ENCODE peak calls at places on chromosomes 5 and 9, in ten cellular contexts. S is KBM-7; M is CD4-positive, alpha-beta memory T cell; J is stimulated activated naive CD8-positive, alpha-beta T cell treated with anti-CD3 and anti-CD28 coated beads, Interleukin-15, Interleukin-2, amounts not matched to agents 100 U/mL and 50 U/mL, for 24 hours; R is stimulated activated CD8-positive, alpha-beta memory T cell treated with anti-CD3 and anti-CD28 coated beads, Interleukin-7, amount 100 ng/mL, for 48 hours; F is Right ventricle myocardium inferior; V is NCI-H524; K is fibroblast of pulmonary artery; H is aorta; Z is AG04450. Y is an unnamed sample.

GRCh38 chr9:26261503-26262330 is 583.5 kb upstream of the TUSC1 start:
- DNase-seq in J (no peak), F (no peak), Z (peak; percentile 43), R (no peak), M (no peak), K (peak; percentile 82), H (no peak), V (no peak), S (no peak), Y (no peak)

GRCh38 chr9:100449420-100449819 is 22.5 kb downstream of the MSANTD3 start:
- DNase-seq in F (no peak), K (no peak), R (no peak), J (no peak), Z (no peak), S (no peak), V (no peak), H (no peak), M (no peak), Y (no peak)

GRCh38 chr9:131203438-131204219 is 72.7 kb downstream of the FAM78A start:
- DNase-seq in K (no peak), H (no peak), R (no peak), S (no peak), V (peak; percentile 33), Z (no peak), F (no peak), M (no peak), J (no peak), Y (no peak)

GRCh38 chr5:95720094-95720793 is 10.9 kb upstream of the RHOBTB3 start:
- DNase-seq in H (no peak), S (no peak), K (no peak), R (no peak), F (no peak), M (no peak), Z (no peak), J (no peak), V (no peak), Y (no peak)

GRCh38 chr9:136625101-136626065 is 37.3 kb upstream of the EGFL7 start:
- DNase-seq in Z (no peak), M (no peak), R (no peak), J (no peak), F (peak; percentile 91), K (peak; percentile 88), S (peak; percentile 46), V (peak; percentile 55), H (peak; percentile 88), Y (no peak)

GRCh38 chr9:135516132-135516860 is 4.9 kb upstream of the LCN1 start:
- DNase-seq in H (no peak), V (no peak), K (no peak), S (no peak), F (no peak), Z (no peak), M (no peak), R (no peak), J (no peak), Y (no peak)

GRCh38 chr9:124511426-124511840 is 4.2 kb upstream of the NR5A1 start:
- DNase-seq in K (no peak), V (no peak), Z (no peak), R (no peak), M (no peak), J (no peak), F (no peak), H (no peak), S (no peak), Y (no peak)

GRCh38 chr9:135369401-135369800 is 110.2 kb upstream of the PPP1R26 start:
- DNase-seq in F (no peak), J (no peak), M (no peak), K (no peak), R (no peak), H (no peak), V (no peak), S (no peak), Z (no peak), Y (no peak)

GRCh38 chr5:117692606-117693005 is 1118.0 kb upstream of the SEMA6A start:
- DNase-seq in R (no peak), J (no peak), K (no peak), S (no peak), V (no peak), M (no peak), Z (no peak), F (no peak), H (no peak), Y (no peak)

GRCh38 chr9:35718726-35719511 is 13.1 kb downstream of the TLN1 start:
- DNase-seq in K (no peak), Z (no peak), R (no peak), V (no peak), M (no peak), F (no peak), S (no peak), H (peak; percentile 24), J (no peak), Y (no peak)

GRCh38 chr9:135718616-135719015 is 16.6 kb downstream of the KCNT1 start:
- DNase-seq in F (no peak), H (no peak), R (peak; percentile 11), K (peak; percentile 52), V (no peak), J (peak; percentile 31), S (no peak), M (no peak), Z (no peak), Y (no peak)

GRCh38 chr5:102796481-102796880 is 41.4 kb downstream of the PAM start:
- DNase-seq in S (no peak), R (no peak), Z (no peak), F (no peak), K (no peak), J (no peak), V (no peak), M (no peak), H (no peak), Y (peak; percentile 19)

GRCh38 chr5:175102717-175103116 is 341.3 kb downstream of the DRD1 start:
- DNase-seq in K (no peak), S (no peak), M (no peak), H (no peak), R (no peak), F (no peak), Z (no peak), J (no peak), V (no peak), Y (no peak)

GRCh38 chr5:138177936-138178515 is 404 bp downstream of the BRD8 start:
- DNase-seq in V (peak; percentile 18), J (peak; percentile 40), M (peak; percentile 23), S (peak; percentile 43), R (no peak), H (peak; percentile 53), K (peak; percentile 33), F (no peak), Z (no peak), Y (no peak)

GRCh38 chr5:27315541-27316282 is 277.3 kb upstream of the CDH9 start:
- DNase-seq in K (peak; percentile 71), V (no peak), R (no peak), J (no peak), M (no peak), S (no peak), Z (peak; percentile 18), H (no peak), F (no peak), Y (no peak)

GRCh38 chr9:91948423-91949292 is 1.4 kb downstream of the ROR2 start:
- DNase-seq in Z (no peak), R (peak; percentile 5), S (no peak), H (peak; percentile 61), F (peak; percentile 70), V (peak; percentile 72), J (peak; percentile 37), M (peak; percentile 6), K (peak; percentile 67), Y (no peak)

GRCh38 chr9:6598249-6598725 is 47.2 kb downstream of the GLDC start:
- DNase-seq in K (peak; percentile 3), R (peak; percentile 25), S (no peak), J (no peak), M (no peak), H (no peak), F (no peak), Z (no peak), V (no peak), Y (no peak)

GRCh38 chr9:3960661-3961144 is 339.2 kb downstream of the GLIS3 start:
- DNase-seq in M (no peak), V (no peak), J (no peak), S (no peak), H (no peak), F (no peak), K (no peak), R (no peak), Z (no peak), Y (no peak)

GRCh38 chr5:113274836-113275414 is 159.9 kb downstream of the TSSK1B start:
- DNase-seq in Z (no peak), R (no peak), M (no peak), H (no peak), J (no peak), V (peak; percentile 59), S (no peak), K (no peak), F (no peak), Y (no peak)